ENCODE peak calls at places on chromosomes 2 and 18, in seven cellular contexts. Z, G, C, W, Y, J and U are unnamed samples. For H3K9me3, the result is how much of the 10 kb centered on the place peaks cover.

GRCh38 chr2:162490052-162490717 is 146.3 kb downstream of the GCA start:
- DNase-seq in G (no peak), Z (no peak), W (peak), J (peak), C (peak), Y (no peak), U (no peak)

GRCh38 chr2:241903121-241904010 is 33.8 kb downstream of the RTP5 start:
- DNase-seq in C (no peak), W (no peak), Y (no peak), G (no peak), Z (no peak), J (no peak), U (no peak)

GRCh38 chr2:3272761-3273160 is 104.9 kb downstream of the EIPR1 start:
- DNase-seq in J (no peak), W (no peak), C (no peak), Z (no peak), G (no peak), Y (no peak), U (no peak)

GRCh38 chr2:69082430-69082997 is 69.5 kb downstream of the ANTXR1 start:
- DNase-seq in W (peak), G (peak), C (no peak), Y (no peak), Z (no peak), J (peak), U (no peak)

GRCh38 chr2:210663574-210663973 is 107.2 kb downstream of the CPS1 start:
- DNase-seq in G (peak), Y (peak), W (peak), Z (peak), J (peak), C (no peak), U (peak)

GRCh38 chr2:39875182-39875913 is 96.3 kb upstream of the THUMPD2 start:
- DNase-seq in Z (no peak), G (peak), W (peak), Y (no peak), J (peak), C (no peak), U (no peak)

GRCh38 chr2:184598313-184599053 is at the start of gene ZNF804A:
- DNase-seq in G (peak), Y (peak), W (peak), Z (peak), C (no peak), J (peak), U (peak)

GRCh38 chr18:23103449-23103848 is 31.8 kb upstream of the CABLES1 start:
- DNase-seq in J (no peak), G (no peak), C (no peak), W (no peak), Z (no peak), Y (no peak), U (no peak)

GRCh38 chr2:37774976-37775907 is 103.8 kb upstream of the CDC42EP3 start:
- DNase-seq in G (no peak), Y (no peak), C (no peak), Z (no peak), W (no peak), J (no peak), U (no peak)

GRCh38 chr2:38733300-38733971 is 17.7 kb downstream of the SRSF7 start:
- DNase-seq in W (no peak), Z (no peak), J (no peak), Y (no peak), G (no peak), C (no peak), U (no peak)

GRCh38 chr2:223107825-223108224 is 55.8 kb downstream of the KCNE4 start:
- DNase-seq in J (no peak), W (no peak), G (no peak), C (no peak), Y (no peak), Z (no peak), U (no peak)

GRCh38 chr2:203352604-203353255 is 24.5 kb downstream of the ABI2 start:
- DNase-seq in W (no peak), J (no peak), Z (no peak), Y (no peak), G (no peak), C (no peak), U (no peak)

GRCh38 chr2:28250006-28250405 is 142.7 kb upstream of the FOSL2 start:
- DNase-seq in G (peak), J (peak), C (no peak), Z (no peak), W (peak), Y (no peak), U (no peak)

GRCh38 chr2:42924436-42924897 is 132.1 kb upstream of the HAAO start:
- DNase-seq in C (no peak), G (no peak), Z (no peak), J (no peak), W (no peak), Y (no peak), U (no peak)

GRCh38 chr2:136424112-136424511 is 306.2 kb upstream of the CXCR4 start:
- DNase-seq in Z (no peak), J (no peak), Y (no peak), G (no peak), W (no peak), C (peak), U (no peak)

GRCh38 chr2:63300835-63301234 is 250.2 kb downstream of the OTX1 start:
- DNase-seq in J (no peak), Y (peak), C (no peak), Z (no peak), W (no peak), G (no peak), U (no peak)
- H3K9me3 ChIP-seq in J (under half), Y (under half), C (half or more), Z (under half), W (under half), G (under half), U (under half)

GRCh38 chr2:80302001-80302464 is 2.5 kb downstream of the LRRTM1 start:
- DNase-seq in C (no peak), Z (peak), G (no peak), W (no peak), J (no peak), Y (no peak), U (no peak)
- H2AFZ ChIP-seq in C (no peak), Z (no peak), G (no peak), W (no peak), J (no peak), Y (no peak), U (no peak)

GRCh38 chr18:70781860-70782453 is 493.1 kb downstream of the SOCS6 start:
- DNase-seq in Z (peak), C (peak), J (peak), W (peak), Y (peak), G (peak), U (peak)
- H3K9me3 ChIP-seq in Z (under half), C (under half), J (under half), W (under half), Y (under half), G (under half), U (under half)

GRCh38 chr2:74719066-74719465 is 65.0 kb downstream of the SEMA4F start:
- DNase-seq in G (no peak), Y (no peak), W (no peak), J (no peak), C (no peak), Z (no peak), U (no peak)

GRCh38 chr2:74715071-74715791 is 61.2 kb downstream of the SEMA4F start:
- DNase-seq in Y (peak), C (peak), W (peak), Z (peak), G (peak), J (peak), U (peak)

GRCh38 chr2:74712223-74713053 is 58.4 kb downstream of the SEMA4F start:
- DNase-seq in W (peak), J (no peak), Y (no peak), Z (no peak), C (no peak), G (no peak), U (no peak)

GRCh38 chr2:74715880-74716279 is 61.8 kb downstream of the SEMA4F start:
- DNase-seq in J (no peak), Y (peak), G (no peak), W (no peak), Z (no peak), C (no peak), U (no peak)
- H2AFZ ChIP-seq in J (peak), Y (no peak), G (peak), W (peak), Z (peak), C (peak), U (peak)

GRCh38 chr2:71018625-71019024 is 24.0 kb upstream of the TEX261 start:
- DNase-seq in W (no peak), Y (peak), G (no peak), C (no peak), Z (no peak), J (no peak), U (no peak)
- H3K9me3 ChIP-seq in W (under half), Y (under half), G (under half), C (under half), Z (under half), J (under half), U (under half)

DNA sequence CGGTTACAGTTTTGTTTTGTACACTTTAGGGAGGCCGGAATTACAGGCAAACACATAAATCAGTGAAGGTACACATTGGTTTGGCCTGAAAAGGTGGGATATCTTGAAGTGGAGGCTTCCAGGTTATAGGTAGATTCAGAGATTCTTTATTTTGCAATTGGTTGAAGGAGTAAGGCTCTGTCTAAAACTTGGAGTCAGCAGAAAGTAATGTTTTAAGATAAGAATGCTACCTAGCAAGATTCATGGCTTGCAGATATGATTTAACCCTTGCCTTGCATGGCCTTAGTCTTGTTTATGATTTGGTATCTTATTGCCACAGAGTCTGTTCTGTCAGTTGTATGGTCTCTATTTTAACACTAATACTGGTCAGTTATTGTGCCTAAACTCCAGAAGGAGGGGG is 165.9 kb upstream of the NDUFV2 start:
- DNase-seq in G (no peak), J (no peak), Z (no peak), Y (no peak), C (no peak), W (no peak), U (no peak)
- H2AFZ ChIP-seq in G (no peak), J (no peak), Z (no peak), Y (no peak), C (no peak), W (no peak), U (no peak)

GRCh38 chr18:47968721-47969120 is 38.3 kb upstream of the SMAD2 start:
- DNase-seq in Z (no peak), Y (peak), C (no peak), J (no peak), G (peak), W (peak), U (no peak)
- H3K9me3 ChIP-seq in Z (under half), Y (under half), C (under half), J (under half), G (under half), W (under half), U (under half)

GRCh38 chr18:48111547-48111946 is 181.1 kb upstream of the SMAD2 start:
- DNase-seq in Y (no peak), J (no peak), W (no peak), C (no peak), G (no peak), Z (no peak), U (no peak)
- H2AFZ ChIP-seq in Y (no peak), J (peak), W (no peak), C (no peak), G (no peak), Z (no peak), U (no peak)

GRCh38 chr18:4869101-4869500 is 328.0 kb downstream of the AKAIN1 start:
- DNase-seq in Y (no peak), J (no peak), Z (no peak), G (no peak), W (no peak), C (no peak), U (no peak)
- H3K9me3 ChIP-seq in Y (under half), J (under half), Z (under half), G (under half), W (under half), C (under half), U (under half)